ENCODE peak calls at places on chromosomes 16 and 17, in five cellular contexts. One of them, this sample, is unnamed.

GRCh38 chr17:76688165-76688622 is 22.6 kb downstream of the MXRA7 start:
- DNase-seq in left ventricle myocardium inferior: no peak
- DNase-seq in T-helper 17 cell: no peak
- DNase-seq in NCI-H1105: no peak
- DNase-seq in C1 segment of cervical spinal cord: no peak
- DNase-seq in this sample: peak

GRCh38 chr16:85554791-85555548 is 58.2 kb upstream of the GSE1 start:
- DNase-seq in left ventricle myocardium inferior: peak
- DNase-seq in T-helper 17 cell: peak
- DNase-seq in NCI-H1105: peak
- DNase-seq in C1 segment of cervical spinal cord: no peak
- DNase-seq in this sample: peak

GRCh38 chr16:54489225-54489781 is 202.7 kb upstream of the IRX3 start:
- DNase-seq in left ventricle myocardium inferior: no peak
- DNase-seq in T-helper 17 cell: no peak
- DNase-seq in NCI-H1105: peak
- DNase-seq in C1 segment of cervical spinal cord: no peak
- DNase-seq in this sample: no peak

GRCh38 chr16:89316701-89317100 is 99.2 kb downstream of the ZNF778 start:
- DNase-seq in left ventricle myocardium inferior: peak
- DNase-seq in T-helper 17 cell: no peak
- DNase-seq in NCI-H1105: no peak
- DNase-seq in C1 segment of cervical spinal cord: no peak
- DNase-seq in this sample: no peak

GRCh38 chr16:83402160-83402794 is 405.5 kb upstream of the HSBP1 start:
- DNase-seq in left ventricle myocardium inferior: no peak
- DNase-seq in T-helper 17 cell: no peak
- DNase-seq in NCI-H1105: no peak
- DNase-seq in C1 segment of cervical spinal cord: no peak
- DNase-seq in this sample: no peak

GRCh38 chr16:30551781-30552180 is 6.4 kb downstream of the ZNF764 start:
- DNase-seq in left ventricle myocardium inferior: no peak
- DNase-seq in T-helper 17 cell: peak
- DNase-seq in NCI-H1105: no peak
- DNase-seq in C1 segment of cervical spinal cord: no peak
- DNase-seq in this sample: no peak

GRCh38 chr17:55303701-55304145 is 39.0 kb downstream of the HLF start:
- DNase-seq in left ventricle myocardium inferior: no peak
- DNase-seq in T-helper 17 cell: no peak
- DNase-seq in NCI-H1105: no peak
- DNase-seq in C1 segment of cervical spinal cord: no peak
- DNase-seq in this sample: no peak

GRCh38 chr17:77076046-77076882 is 64.5 kb upstream of the SEC14L1 start:
- DNase-seq in left ventricle myocardium inferior: no peak
- DNase-seq in T-helper 17 cell: no peak
- DNase-seq in NCI-H1105: peak
- DNase-seq in C1 segment of cervical spinal cord: no peak
- DNase-seq in this sample: no peak

GRCh38 chr17:1002771-1003555 is 6.0 kb downstream of the TIMM22 start:
- DNase-seq in left ventricle myocardium inferior: no peak
- DNase-seq in T-helper 17 cell: no peak
- DNase-seq in NCI-H1105: no peak
- DNase-seq in C1 segment of cervical spinal cord: peak
- DNase-seq in this sample: peak

GRCh38 chr17:11996722-11997146 is 541 bp downstream of the ZNF18 start:
- DNase-seq in left ventricle myocardium inferior: no peak
- DNase-seq in T-helper 17 cell: peak
- DNase-seq in NCI-H1105: peak
- DNase-seq in C1 segment of cervical spinal cord: no peak
- DNase-seq in this sample: no peak